ENCODE peak calls at places on chromosomes 13 and 19, in nine cellular contexts. N is osteoblast, C is heart right ventricle, D is choroid plexus epithelial cell, P is cardiac fibroblast, M is fibroblast of the aortic adventitia, Q is astrocyte of the spinal cord, A is cardiac muscle cell, T is neural progenitor cell. L is an unnamed sample.

GRCh38 chr19:40091205-40092129 is 724 bp upstream of the ZNF780A start:
- DNase-seq in N (peak; percentile 34), C (no peak), D (no peak), P (no peak), M (no peak), Q (no peak), A (no peak), T (no peak), L (peak; percentile 5)

GRCh38 chr19:16325671-16326400 is 1.2 kb downstream of the KLF2 start:
- DNase-seq in N (peak; percentile 93), C (no peak), D (peak; percentile 28), P (peak; percentile 40), M (peak; percentile 46), Q (no peak), A (peak; percentile 52), T (peak; percentile 86), L (no peak)

GRCh38 chr13:50592412-50593145 is 250.9 kb downstream of the DLEU7 start:
- DNase-seq in N (peak; percentile 59), C (no peak), D (peak; percentile 77), P (peak; percentile 91), M (peak; percentile 77), Q (peak; percentile 86), A (peak; percentile 74), T (no peak), L (peak; percentile 70)

GRCh38 chr19:39113199-39113598 is 12.4 kb upstream of the PAK4 start:
- DNase-seq in N (peak; percentile 14), C (no peak), D (no peak), P (no peak), M (no peak), Q (no peak), A (no peak), T (no peak), L (no peak)

GRCh38 chr19:19319725-19320361 is 466 bp downstream of the SUGP1 start:
- DNase-seq in N (peak; percentile 78), C (no peak), D (no peak), P (no peak), M (no peak), Q (no peak), A (no peak), T (no peak), L (no peak)

GRCh38 chr13:25859528-25859927 is 192.3 kb downstream of the SHISA2 start:
- DNase-seq in N (no peak), C (no peak), D (no peak), P (no peak), M (no peak), Q (no peak), A (no peak), T (no peak), L (no peak)

GRCh38 chr19:35509018-35509652 is 4.3 kb downstream of the DMKN start:
- DNase-seq in N (peak; percentile 86), C (no peak), D (peak; percentile 12), P (no peak), M (no peak), Q (no peak), A (no peak), T (peak; percentile 62), L (no peak)

GRCh38 chr19:2848625-2849024 is 7.3 kb downstream of the ZNF555 start:
- DNase-seq in N (no peak), C (no peak), D (no peak), P (no peak), M (no peak), Q (no peak), A (no peak), T (no peak), L (peak; percentile 86)

GRCh38 chr19:13001502-13002388 is 6.5 kb downstream of the NFIX start:
- DNase-seq in N (peak; percentile 94), C (peak; percentile 82), D (no peak), P (no peak), M (peak; percentile 87), Q (peak; percentile 70), A (peak; percentile 78), T (no peak), L (no peak)

GRCh38 chr13:107457686-107458085 is 757.6 kb downstream of the LIG4 start:
- DNase-seq in N (no peak), C (no peak), D (no peak), P (no peak), M (no peak), Q (no peak), A (no peak), T (peak; percentile 23), L (no peak)

GRCh38 chr19:16445238-16446107 is 26.3 kb downstream of the EPS15L1 start:
- DNase-seq in N (peak; percentile 29), C (no peak), D (peak; percentile 55), P (peak; percentile 71), M (no peak), Q (peak; percentile 52), A (no peak), T (no peak), L (no peak)

GRCh38 chr13:110010433-110011135 is 224.2 kb upstream of the IRS2 start:
- DNase-seq in N (no peak), C (no peak), D (peak; percentile 80), P (peak; percentile 4), M (peak; percentile 79), Q (peak; percentile 24), A (peak; percentile 29), T (no peak), L (peak; percentile 67)

DNA sequence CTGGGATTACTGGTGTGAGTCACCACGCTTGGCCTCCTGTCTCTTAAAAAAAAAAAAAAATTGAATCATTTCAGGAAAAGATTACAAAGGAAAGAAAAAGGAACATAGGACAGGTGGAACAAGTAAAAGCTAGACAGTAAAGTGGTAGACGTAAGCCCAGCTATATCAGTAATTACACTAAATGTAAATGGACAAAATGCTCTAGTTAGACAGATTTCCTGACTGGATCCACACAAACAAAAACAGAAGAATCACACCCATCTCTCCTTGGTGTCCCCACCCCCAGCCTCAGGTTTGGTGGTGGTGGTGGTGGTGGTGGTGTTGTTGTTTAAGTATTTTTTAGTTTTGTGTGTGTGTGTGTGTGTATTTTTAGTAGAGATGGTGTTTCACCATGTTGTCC is 6.3 kb upstream of the SPIB start:
- DNase-seq in N (no peak), C (no peak), D (no peak), P (no peak), M (no peak), Q (no peak), A (no peak), T (no peak), L (no peak)
- H3K4me3 ChIP-seq in N (no peak overlapping the region), C (no peak overlapping the region), D (no peak overlapping the region), P (no peak overlapping the region), M (no peak overlapping the region), Q (no peak overlapping the region), A (no peak overlapping the region), T (no peak overlapping the region), L (no peak overlapping the region)

GRCh38 chr13:39049274-39049673 is 11.0 kb downstream of the NHLRC3 start:
- DNase-seq in N (no peak), C (no peak), D (no peak), P (no peak), M (no peak), Q (no peak), A (no peak), T (no peak), L (no peak)

GRCh38 chr13:39048806-39049205 is 10.6 kb downstream of the NHLRC3 start:
- DNase-seq in N (no peak), C (no peak), D (no peak), P (no peak), M (no peak), Q (no peak), A (no peak), T (no peak), L (no peak)

GRCh38 chr13:39052944-39053343 is 14.7 kb downstream of the NHLRC3 start:
- DNase-seq in N (no peak), C (no peak), D (no peak), P (no peak), M (no peak), Q (no peak), A (no peak), T (no peak), L (no peak)

GRCh38 chr13:39054112-39054511 is 15.9 kb downstream of the NHLRC3 start:
- DNase-seq in N (no peak), C (no peak), D (no peak), P (no peak), M (no peak), Q (no peak), A (no peak), T (no peak), L (no peak)

DNA sequence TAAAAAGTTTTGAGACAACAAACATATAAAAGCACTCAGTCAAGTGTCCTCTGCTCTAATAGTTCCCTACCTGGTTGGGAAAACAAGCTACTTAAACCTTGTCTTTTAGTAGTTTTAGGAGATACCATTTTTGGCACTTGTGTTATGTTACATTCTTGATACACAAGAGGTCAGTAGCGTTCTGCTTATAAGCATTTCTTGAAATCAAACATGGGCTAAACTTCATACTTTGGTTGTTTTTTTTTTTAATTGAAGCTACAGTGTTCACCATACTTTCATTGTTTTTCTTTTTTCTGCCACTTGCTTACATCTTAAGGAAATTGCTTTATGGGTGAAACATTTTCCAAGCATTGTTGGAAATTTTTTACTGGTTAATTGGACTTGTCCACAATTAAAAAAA is 12.9 kb downstream of the NHLRC3 start:
- DNase-seq in N (no peak), C (no peak), D (peak; percentile 73), P (peak; percentile 65), M (peak; percentile 61), Q (peak; percentile 59), A (peak; percentile 70), T (peak; percentile 65), L (peak; percentile 42)
- TF ChIP-seq CTCF in N (peak; percentile 49), C (peak; percentile 67), D (peak; percentile 49), P (peak; percentile 41), M (peak; percentile 47), Q (peak; percentile 39), A (peak; percentile 49), T (peak; percentile 66), L (peak; percentile 41)

GRCh38 chr19:48090281-48090802 is 20.3 kb downstream of the PLA2G4C start:
- DNase-seq in N (no peak), C (no peak), D (no peak), P (no peak), M (no peak), Q (no peak), A (no peak), T (no peak), L (peak; percentile 36)
- H3K4me3 ChIP-seq in N (no peak overlapping the region), C (no peak overlapping the region), D (no peak overlapping the region), P (no peak overlapping the region), M (no peak overlapping the region), Q (no peak overlapping the region), A (no peak overlapping the region), T (no peak overlapping the region), L (no peak overlapping the region)

GRCh38 chr13:48232420-48233096 is 448 bp upstream of the ITM2B start:
- DNase-seq in N (no peak), C (peak; percentile 30), D (no peak), P (peak; percentile 22), M (no peak), Q (peak; percentile 15), A (no peak), T (peak; percentile 18), L (peak; percentile 71)
- TF ChIP-seq CTCF in N (no peak), C (no peak), D (no peak), P (no peak), M (no peak), Q (no peak), A (no peak), T (no peak), L (no peak)

L was measured in fibroblast of villous mesenchyme.